ENCODE peak calls at places on chromosomes 11 and 22, in eight cellular contexts. B is heart right ventricle; K is kidney; J is transverse colon; R is fibroblast of mammary gland; I is CD8-positive, alpha-beta T cell; W is foreskin fibroblast; V is mucosa of descending colon. G is an unnamed sample.

GRCh38 chr22:49536571-49537131 is 291.0 kb downstream of the BRD1 start:
- DNase-seq in B (no peak), K (peak; percentile 45), J (no peak), R (no peak), I (no peak), W (no peak), V (no peak), G (no peak)

GRCh38 chr11:69063671-69064260 is 15.0 kb downstream of the TPCN2 start:
- DNase-seq in B (no peak), K (no peak), J (no peak), R (no peak), I (no peak), W (no peak), V (no peak), G (no peak)

GRCh38 chr11:91773090-91773489 is 451.5 kb upstream of the FAT3 start:
- DNase-seq in B (no peak), K (no peak), J (no peak), R (no peak), I (no peak), W (no peak), V (no peak), G (no peak)

GRCh38 chr22:43090130-43090789 is 1.1 kb upstream of the TTLL1 start:
- DNase-seq in B (peak; percentile 62), K (peak; percentile 79), J (peak; percentile 47), R (peak; percentile 93), I (no peak), W (peak; percentile 92), V (no peak), G (peak; percentile 33)

GRCh38 chr11:115990004-115990447 is 485.8 kb upstream of the CADM1 start:
- DNase-seq in B (peak; percentile 16), K (no peak), J (peak; percentile 15), R (no peak), I (no peak), W (no peak), V (peak; percentile 43), G (no peak)

GRCh38 chr11:12723410-12724297 is 49.4 kb downstream of the TEAD1 start:
- DNase-seq in B (no peak), K (no peak), J (peak; percentile 18), R (peak; percentile 32), I (no peak), W (no peak), V (no peak), G (no peak)

GRCh38 chr11:58127350-58127749 is 2.0 kb upstream of the OR9I1 start:
- DNase-seq in B (no peak), K (no peak), J (no peak), R (no peak), I (no peak), W (no peak), V (no peak), G (no peak)

GRCh38 chr11:65588199-65589054 is 7.2 kb downstream of the KCNK7 start:
- DNase-seq in B (peak; percentile 63), K (peak; percentile 84), J (peak; percentile 83), R (peak; percentile 48), I (peak; percentile 55), W (peak; percentile 66), V (peak; percentile 74), G (peak; percentile 92)

GRCh38 chr22:34975721-34976120 is 90.2 kb upstream of the ISX start:
- DNase-seq in B (no peak), K (no peak), J (no peak), R (no peak), I (no peak), W (no peak), V (no peak), G (no peak)

GRCh38 chr22:49906071-49906798 is 12.0 kb downstream of the ALG12 start:
- DNase-seq in B (no peak), K (peak; percentile 57), J (no peak), R (no peak), I (no peak), W (no peak), V (peak; percentile 23), G (no peak)

GRCh38 chr11:1908579-1908978 is 10.9 kb upstream of the TNNT3 start:
- DNase-seq in B (peak; percentile 80), K (no peak), J (no peak), R (no peak), I (no peak), W (no peak), V (no peak), G (no peak)

GRCh38 chr11:24651873-24652272 is 155.0 kb downstream of the LUZP2 start:
- DNase-seq in B (no peak), K (no peak), J (no peak), R (no peak), I (no peak), W (no peak), V (no peak), G (no peak)

GRCh38 chr11:100927579-100927978 is 202.0 kb downstream of the PGR start:
- DNase-seq in B (no peak), K (no peak), J (no peak), R (no peak), I (no peak), W (no peak), V (no peak), G (no peak)

GRCh38 chr11:2074266-2074825 is 64.8 kb downstream of the IGF2 start:
- DNase-seq in B (no peak), K (no peak), J (no peak), R (no peak), I (no peak), W (no peak), V (no peak), G (no peak)

GRCh38 chr11:127711748-127712147 is 711.2 kb upstream of the KIRREL3 start:
- DNase-seq in B (no peak), K (no peak), J (no peak), R (no peak), I (no peak), W (no peak), V (no peak), G (no peak)

GRCh38 chr11:127710831-127711230 is 710.3 kb upstream of the KIRREL3 start:
- DNase-seq in B (no peak), K (no peak), J (no peak), R (no peak), I (no peak), W (no peak), V (no peak), G (no peak)

DNA sequence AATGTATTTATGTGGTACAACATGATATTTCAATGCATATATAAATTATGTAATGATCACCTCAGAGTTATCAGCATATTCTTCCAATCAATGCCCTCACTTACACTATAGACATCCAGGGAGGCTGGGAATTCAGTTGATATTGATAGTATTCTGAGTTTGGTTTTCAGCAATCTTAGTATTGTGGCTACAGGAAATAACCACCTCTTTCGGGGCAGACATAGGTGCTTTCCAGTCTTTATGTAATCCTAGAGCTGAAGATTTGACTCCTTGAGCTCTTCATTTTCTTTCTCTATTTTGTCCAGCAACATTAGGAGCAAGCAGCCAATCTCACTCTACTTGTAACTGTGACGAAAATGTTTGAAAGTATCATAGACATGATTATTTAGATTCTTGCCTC is 712.7 kb upstream of the KIRREL3 start:
- DNase-seq in B (no peak), K (no peak), J (no peak), R (no peak), I (no peak), W (no peak), V (no peak), G (no peak)
- TF ChIP-seq CTCF in B (no peak), K (no peak), J (no peak), R (no peak), I (no peak), W (no peak), V (no peak), G (no peak)

DNA sequence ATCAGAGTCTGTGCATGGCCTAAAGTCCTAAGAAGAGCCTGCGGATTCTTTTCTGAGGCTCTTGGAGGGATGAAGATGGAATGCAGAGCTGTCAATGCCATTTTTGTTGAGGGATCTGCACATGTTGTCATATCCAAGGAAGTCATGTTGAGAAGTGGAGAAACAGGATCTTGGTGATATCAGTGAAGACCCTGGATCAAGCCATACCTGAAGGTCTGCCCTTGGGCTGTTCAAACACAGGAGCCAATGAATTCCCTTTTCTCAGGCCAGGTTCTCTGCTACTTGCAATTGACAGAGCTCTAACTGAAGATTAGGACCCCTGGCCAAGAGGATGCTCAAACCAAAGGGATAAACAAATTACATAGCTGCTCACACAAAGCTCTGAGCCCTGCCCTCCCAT is 79.6 kb upstream of the GRK3 start:
- DNase-seq in B (no peak), K (no peak), J (no peak), R (no peak), I (no peak), W (no peak), V (no peak), G (no peak)
- H3K4me3 ChIP-seq in B (no peak overlapping the region), K (no peak overlapping the region), J (no peak overlapping the region), R (no peak overlapping the region), I (no peak overlapping the region), W (no peak overlapping the region), V (no peak overlapping the region), G (no peak overlapping the region)

DNA sequence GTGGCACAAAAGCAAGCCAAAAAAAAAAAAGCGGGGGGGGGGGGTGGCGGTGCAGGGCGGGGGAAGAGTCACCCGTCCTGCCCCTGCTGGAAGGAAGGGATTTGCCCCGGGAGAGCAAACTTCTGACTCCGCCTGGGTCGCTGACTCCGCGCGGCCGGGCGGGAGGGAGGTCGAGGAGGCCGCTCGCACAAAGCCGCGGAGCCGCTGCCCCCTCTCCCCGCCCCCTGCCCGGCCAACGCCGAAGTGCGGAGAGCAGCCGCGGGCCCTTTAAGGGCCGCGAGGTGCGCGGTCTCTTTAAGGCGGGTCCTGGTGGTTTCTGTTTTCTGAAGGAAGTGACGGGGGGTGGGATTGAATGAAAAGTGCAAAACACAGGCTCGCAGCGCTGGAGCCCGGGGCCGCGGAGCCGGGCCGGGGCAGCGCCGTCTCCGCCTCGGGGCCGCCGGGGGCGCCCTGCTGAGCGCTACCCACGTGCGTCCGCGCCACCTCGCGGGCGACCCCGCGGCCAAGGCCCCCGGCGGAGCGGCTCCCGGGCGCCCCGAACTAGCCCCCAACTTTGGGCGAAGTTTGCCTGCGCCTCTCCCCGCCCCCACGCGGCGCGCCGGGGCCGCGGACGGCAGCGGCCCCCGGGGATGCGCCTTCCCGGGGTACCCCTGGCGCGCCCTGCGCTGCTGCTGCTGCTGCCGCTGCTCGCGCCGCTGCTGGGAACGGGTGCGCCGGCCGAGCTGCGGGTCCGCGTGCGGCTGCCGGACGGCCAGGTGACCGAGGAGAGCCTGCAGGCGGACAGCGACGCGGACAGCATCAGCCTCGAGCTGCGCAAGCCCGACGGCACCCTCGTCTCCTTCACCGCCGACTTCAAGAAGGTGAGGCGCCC is at the start of gene OAF:
- DNase-seq in B (peak; percentile 77), K (peak; percentile 93), J (peak; percentile 73), R (peak; percentile 88), I (peak; percentile 10), W (peak; percentile 93), V (peak; percentile 85), G (peak; percentile 42)
- TF ChIP-seq CTCF in B (no peak), K (peak; percentile 31), J (peak; percentile 38), R (no peak), I (no peak), W (no peak), V (no peak), G (peak; percentile 19)

DNA sequence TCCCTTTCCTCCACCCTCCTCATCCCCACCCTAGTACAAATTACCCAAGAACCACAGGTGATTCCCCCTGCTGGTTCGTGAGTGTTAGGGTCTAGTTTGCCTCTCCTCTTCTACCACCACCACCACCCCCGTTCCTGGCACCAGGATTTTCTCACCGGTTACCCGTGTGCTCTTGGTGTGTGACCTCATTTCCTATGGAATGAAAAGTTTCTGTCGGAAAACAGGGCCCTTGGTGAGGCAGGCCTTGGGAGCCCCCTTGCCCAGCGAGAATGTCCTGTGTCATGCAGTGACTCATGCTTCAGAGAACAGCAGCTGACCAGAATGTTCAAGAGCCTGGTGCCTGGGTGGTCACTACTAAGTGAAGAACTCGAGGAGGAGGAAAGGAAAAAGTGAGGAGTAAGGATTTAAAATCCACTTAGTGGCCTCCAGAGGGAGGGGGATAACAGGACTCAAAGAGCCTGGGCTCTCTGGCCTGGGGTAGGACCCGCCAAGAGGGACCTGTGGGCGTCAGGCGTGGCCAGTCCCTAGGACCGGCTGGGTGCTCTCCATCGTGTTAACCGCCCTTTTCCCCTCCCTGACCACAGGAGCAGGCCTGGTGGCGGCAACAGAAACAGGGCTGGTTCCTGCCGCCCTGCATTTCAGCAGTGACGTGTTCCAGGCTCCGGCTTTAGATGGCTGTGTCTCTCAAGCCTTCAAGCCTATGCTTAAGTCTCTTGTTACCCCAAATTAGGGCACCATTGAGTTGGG is 30.2 kb downstream of the C22orf31 start:
- DNase-seq in B (peak; percentile 52), K (peak; percentile 93), J (peak; percentile 40), R (peak; percentile 99), I (no peak), W (peak; percentile 97), V (no peak), G (peak; percentile 34)
- H3K4me3 ChIP-seq in B (peak overlapping the region; percentile 32), K (peak overlapping the region; percentile 40), J (peak overlapping the region; percentile 45), R (peak overlapping the region; percentile 43), I (no peak overlapping the region), W (peak overlapping the region; percentile 22), V (no peak overlapping the region), G (peak overlapping the region; percentile 60)